ENCODE peak calls at places on chromosome 6, in four cellular contexts. N is ascending aorta, L is stomach, E is breast epithelium. C is an unnamed sample. For H3K36me3, the result is how much of the 10 kb centered on the place peaks cover.

GRCh38 chr6:108114861-108115597 is 40.5 kb upstream of the OSTM1 start:
- DNase-seq in E (no peak), N (no peak), L (no peak), C (peak)

GRCh38 chr6:41622210-41622990 is 15.9 kb upstream of the MDFI start:
- DNase-seq in N (no peak), E (no peak), L (no peak), C (no peak)

GRCh38 chr6:166752097-166752496 is 125.0 kb upstream of the RPS6KA2 start:
- DNase-seq in N (no peak), L (no peak), E (no peak), C (no peak)

GRCh38 chr6:1591243-1591642 is 18.5 kb upstream of the FOXC1 start:
- DNase-seq in N (no peak), E (no peak), L (no peak), C (no peak)

GRCh38 chr6:35469711-35470662 is 1.8 kb downstream of the RPL10A start:
- DNase-seq in N (no peak), E (no peak), L (peak), C (no peak)

GRCh38 chr6:37479266-37479854 is 20.3 kb downstream of the CCDC167 start:
- DNase-seq in E (no peak), N (no peak), L (no peak), C (no peak)

GRCh38 chr6:39322306-39322850 is at the start of gene KCNK16:
- DNase-seq in L (no peak), N (no peak), E (no peak), C (peak)

GRCh38 chr6:156977527-156978291 is 200.5 kb downstream of the ARID1B start:
- DNase-seq in L (peak), N (no peak), E (no peak), C (peak)

GRCh38 chr6:34143884-34144580 is 1.9 kb downstream of the GRM4 start:
- DNase-seq in N (no peak), L (no peak), E (no peak), C (no peak)

GRCh38 chr6:144321839-144322591 is 36.9 kb downstream of the UTRN start:
- DNase-seq in N (no peak), L (no peak), E (no peak), C (no peak)

GRCh38 chr6:127404594-127405178 is 54.5 kb downstream of the KIAA0408 start:
- DNase-seq in L (no peak), E (no peak), N (no peak), C (no peak)

GRCh38 chr6:42777126-42777822 is 4.6 kb upstream of the BICRAL start:
- DNase-seq in L (no peak), E (no peak), N (no peak), C (no peak)

GRCh38 chr6:146871613-146872465 is 273.1 kb downstream of the ADGB start:
- DNase-seq in E (no peak), L (no peak), N (no peak), C (no peak)

GRCh38 chr6:97626586-97627441 is 343.8 kb upstream of the MMS22L start:
- DNase-seq in N (no peak), E (no peak), L (no peak), C (no peak)

GRCh38 chr6:156828280-156828703 is 51.1 kb downstream of the ARID1B start:
- DNase-seq in L (no peak), N (no peak), E (no peak), C (peak)

GRCh38 chr6:154962751-154963150 is 32.4 kb upstream of the TIAM2 start:
- DNase-seq in L (no peak), N (no peak), E (no peak), C (no peak)

DNA sequence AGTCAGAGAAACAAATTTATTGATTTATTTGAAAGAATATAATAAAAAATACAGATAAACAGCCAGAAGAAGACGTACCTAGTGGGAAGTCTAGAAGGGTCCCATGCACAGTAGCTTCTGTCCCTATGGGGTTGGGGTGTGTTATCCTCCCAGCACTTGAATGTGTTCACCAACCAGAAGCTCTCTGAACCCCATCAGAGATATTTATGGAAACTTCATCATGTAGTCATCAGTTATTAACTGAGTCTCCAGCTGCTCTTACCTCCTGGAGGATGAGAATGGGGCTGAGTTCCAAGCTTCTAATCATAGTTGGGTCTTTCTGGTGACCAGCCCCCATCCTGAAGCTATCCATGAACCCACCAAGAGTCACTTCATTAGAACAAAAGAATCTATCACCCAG is 15.4 kb upstream of the USP45 start:
- DNase-seq in E (no peak), L (no peak), N (no peak), C (no peak)
- H3K36me3 ChIP-seq in E (under half), L (half or more), N (under half), C (under half)

DNA sequence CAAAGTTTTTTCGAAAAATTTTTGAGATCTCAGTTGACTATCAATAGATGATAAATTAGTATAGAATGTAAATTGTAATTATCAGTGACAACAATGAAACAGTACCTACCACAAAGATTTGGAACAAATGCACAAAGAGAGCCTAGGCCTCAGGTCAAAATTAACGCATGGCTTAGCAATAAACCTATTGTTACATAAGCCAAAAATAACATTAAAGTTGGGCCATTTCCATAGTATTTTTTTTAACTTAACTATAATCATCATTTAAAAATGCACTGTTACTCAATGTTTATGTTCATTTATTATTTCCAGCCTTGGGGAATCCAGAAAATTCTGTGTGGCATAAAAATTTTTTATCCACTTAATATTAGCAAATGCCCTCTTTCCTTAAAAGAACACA is 117.0 kb downstream of the EPB41L2 start:
- DNase-seq in E (no peak), N (no peak), L (no peak), C (no peak)
- H3K27ac ChIP-seq in E (no peak), N (no peak), L (peak), C (no peak)

GRCh38 chr6:28160233-28160632 is 18.6 kb downstream of the ZKSCAN8 start:
- DNase-seq in N (no peak), E (no peak), L (no peak), C (no peak)

GRCh38 chr6:28159029-28159607 is 17.4 kb downstream of the ZKSCAN8 start:
- DNase-seq in N (no peak), E (no peak), L (no peak), C (no peak)

GRCh38 chr6:28161410-28162079 is 19.9 kb downstream of the ZKSCAN8 start:
- DNase-seq in E (peak), L (peak), N (no peak), C (peak)

GRCh38 chr6:28154357-28154756 is 12.7 kb downstream of the ZKSCAN8 start:
- DNase-seq in N (no peak), E (no peak), L (no peak), C (no peak)

GRCh38 chr6:28158318-28158717 is 16.6 kb downstream of the ZKSCAN8 start:
- DNase-seq in E (no peak), N (no peak), L (no peak), C (no peak)
- H3K36me3 ChIP-seq in E (under half), N (under half), L (half or more), C (under half)

GRCh38 chr6:2809015-2809414 is 32.6 kb downstream of the SERPINB1 start:
- DNase-seq in E (no peak), L (no peak), N (no peak), C (no peak)
- H3K27ac ChIP-seq in E (no peak), L (no peak), N (no peak), C (no peak)

DNA sequence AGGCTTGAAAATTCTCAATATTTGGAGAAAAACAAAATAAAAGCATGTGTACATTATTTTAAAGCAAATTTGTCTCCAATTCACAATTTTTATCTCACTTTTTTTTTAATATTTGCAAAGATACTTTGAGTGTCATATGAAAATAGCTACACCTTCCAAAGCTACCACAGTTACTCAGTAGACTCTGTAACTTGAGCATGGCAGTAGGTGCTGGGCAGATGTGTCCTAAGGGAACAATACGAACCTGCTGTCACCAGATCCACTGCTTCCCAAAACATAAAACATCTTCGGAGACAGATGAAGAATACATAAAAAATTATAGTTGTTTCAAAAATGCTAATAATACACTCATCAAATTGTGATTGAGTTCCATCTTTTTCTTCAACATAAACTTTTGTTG is 10.6 kb downstream of the WDR27 start:
- DNase-seq in N (no peak), E (no peak), L (no peak), C (no peak)
- H3K36me3 ChIP-seq in N (under half), E (under half), L (half or more), C (under half)

DNA sequence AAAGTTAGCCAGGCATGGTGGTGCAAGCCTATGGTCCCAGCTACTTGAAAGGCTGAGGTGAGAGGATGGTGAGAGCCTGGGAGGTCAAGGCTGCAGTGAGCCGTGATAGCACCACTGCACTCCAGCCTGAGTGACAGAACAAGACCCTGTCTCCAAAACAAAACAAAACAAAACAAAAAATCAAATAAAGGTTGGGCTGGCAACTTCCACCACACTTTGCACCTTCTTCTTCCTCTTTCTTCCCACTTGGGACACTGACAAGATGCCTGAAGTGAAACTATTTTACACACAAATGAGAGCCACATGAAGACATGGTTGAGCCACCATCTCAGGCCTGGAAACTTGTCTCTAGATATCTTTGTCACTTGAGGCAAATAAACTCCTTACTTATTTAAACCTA is 53.8 kb upstream of the CCDC28A start:
- DNase-seq in N (no peak), E (no peak), L (no peak), C (no peak)
- H3K27ac ChIP-seq in N (peak), E (no peak), L (peak), C (peak)

DNA sequence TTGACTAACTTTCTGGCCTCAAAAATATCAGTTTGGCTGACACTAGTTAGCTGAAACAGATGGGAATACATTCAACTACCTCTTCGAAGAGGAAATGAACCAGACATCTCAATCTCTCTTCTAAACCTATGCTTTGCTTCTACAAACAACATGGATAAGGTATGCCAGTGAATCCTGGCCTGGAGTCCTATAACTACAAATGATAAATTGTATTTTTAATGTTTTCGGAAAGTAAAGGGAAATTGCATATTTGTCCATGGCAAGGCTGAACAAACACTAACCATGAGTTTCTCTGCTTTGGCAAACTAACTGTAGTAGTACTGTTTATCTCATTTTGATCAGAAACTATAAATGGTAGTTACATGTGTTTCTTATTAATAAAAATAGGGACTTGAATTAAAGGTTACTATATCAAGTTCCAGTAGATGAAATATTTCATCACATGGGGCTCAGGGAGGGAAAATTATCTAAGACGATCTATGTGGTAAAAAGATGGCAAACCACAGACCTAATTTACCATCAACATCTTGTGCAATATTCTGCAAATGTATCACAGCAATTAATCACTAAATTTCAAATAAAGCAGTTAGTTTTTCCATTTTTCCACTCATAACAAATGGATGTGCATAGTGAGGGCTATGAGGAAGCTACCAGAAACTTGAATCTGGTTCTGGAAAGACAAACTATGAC is 76.8 kb downstream of the COL12A1 start:
- DNase-seq in E (no peak), L (no peak), N (no peak), C (no peak)
- H3K36me3 ChIP-seq in E (under half), L (under half), N (under half), C (under half)

GRCh38 chr6:87945181-87945580 is 102.5 kb upstream of the SPACA1 start:
- DNase-seq in E (no peak), N (no peak), L (no peak), C (no peak)
- H3K27ac ChIP-seq in E (peak), N (peak), L (no peak), C (no peak)

DNA sequence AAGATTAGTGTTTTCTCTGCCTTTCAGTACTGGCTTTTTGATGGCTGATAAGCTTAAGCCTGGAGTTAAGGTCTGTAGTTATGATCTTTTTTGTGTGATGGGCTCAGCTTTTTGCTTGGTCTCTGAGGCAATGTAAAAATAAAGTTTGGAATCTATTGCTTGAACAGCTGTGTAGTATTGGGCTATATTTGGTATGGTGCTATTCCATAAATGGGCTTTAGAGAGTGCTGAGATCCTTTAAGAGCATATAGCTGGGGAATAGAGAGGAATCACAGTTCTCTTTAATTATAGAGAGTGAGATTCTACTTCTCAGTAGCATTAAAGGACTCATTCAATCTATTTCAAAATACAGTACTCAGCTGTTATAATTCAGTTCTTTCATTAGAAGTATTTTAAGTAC is 40.8 kb downstream of the ZNF451 start:
- DNase-seq in N (no peak), L (no peak), E (no peak), C (no peak)
- H3K36me3 ChIP-seq in N (under half), L (under half), E (under half), C (under half)

GRCh38 chr6:5023923-5024322 is 20.1 kb upstream of the RPP40 start:
- DNase-seq in N (no peak), L (no peak), E (no peak), C (no peak)
- H3K27ac ChIP-seq in N (no peak), L (no peak), E (no peak), C (no peak)